ENCODE peak calls at places on chromosomes 5 and 9, in nine cellular contexts. T is A549, B is SJSA1, N is aorta, M is fibroblast of lung, E is heart left ventricle, F is neural progenitor cell, A is right cardiac atrium, K is K562. O is an unnamed sample.

GRCh38 chr5:15587941-15588340 is 88.0 kb downstream of the FBXL7 start:
- DNase-seq in T (no peak), B (no peak), N (no peak), M (peak; percentile 34), E (no peak), F (no peak), A (no peak), K (no peak), O (no peak)

GRCh38 chr5:137470921-137471220 is 28.3 kb downstream of the SPOCK1 start:
- DNase-seq in T (no peak), B (no peak), N (no peak), M (no peak), E (no peak), F (no peak), A (no peak), K (no peak), O (no peak)

GRCh38 chr9:36132081-36132480 is 4.5 kb upstream of the GLIPR2 start:
- DNase-seq in T (no peak), B (no peak), N (no peak), M (peak; percentile 59), E (no peak), F (no peak), A (no peak), K (no peak), O (no peak)

GRCh38 chr5:67196537-67197059 is at the start of gene CD180:
- DNase-seq in T (no peak), B (no peak), N (no peak), M (peak; percentile 36), E (no peak), F (no peak), A (peak; percentile 48), K (no peak), O (no peak)

GRCh38 chr5:36661446-36662220 is 55.2 kb downstream of the SLC1A3 start:
- DNase-seq in T (no peak), B (no peak), N (no peak), M (peak; percentile 53), E (no peak), F (no peak), A (no peak), K (no peak), O (no peak)

GRCh38 chr5:135324897-135325650 is 74.0 kb downstream of the MACROH2A1 start:
- DNase-seq in T (no peak), B (no peak), N (peak; percentile 47), M (no peak), E (no peak), F (no peak), A (no peak), K (no peak), O (no peak)

GRCh38 chr5:123476696-123477095 is 35.3 kb upstream of the CSNK1G3 start:
- DNase-seq in T (no peak), B (no peak), N (no peak), M (no peak), E (no peak), F (no peak), A (no peak), K (no peak), O (no peak)

GRCh38 chr5:133373121-133373870 is 239.0 kb downstream of the FSTL4 start:
- DNase-seq in T (peak; percentile 12), B (no peak), N (no peak), M (peak; percentile 5), E (no peak), F (no peak), A (no peak), K (no peak), O (no peak)

GRCh38 chr5:170552486-170553122 is 48.8 kb downstream of the KCNIP1 start:
- DNase-seq in T (no peak), B (peak; percentile 88), N (peak; percentile 79), M (peak; percentile 95), E (peak; percentile 85), F (peak; percentile 53), A (peak; percentile 83), K (no peak), O (peak; percentile 63)

GRCh38 chr5:43348207-43348606 is 35.0 kb upstream of the HMGCS1 start:
- DNase-seq in T (no peak), B (no peak), N (no peak), M (no peak), E (no peak), F (no peak), A (no peak), K (no peak), O (no peak)

GRCh38 chr5:92885950-92886349 is 695.1 kb downstream of the NR2F1-AS1 start:
- DNase-seq in T (no peak), B (no peak), N (no peak), M (no peak), E (no peak), F (peak; percentile 75), A (no peak), K (no peak), O (no peak)

GRCh38 chr5:123206618-123207320 is 117.7 kb downstream of the PRDM6 start:
- DNase-seq in T (no peak), B (no peak), N (no peak), M (peak; percentile 65), E (no peak), F (no peak), A (no peak), K (no peak), O (no peak)

GRCh38 chr9:34809504-34810186 is 99.7 kb upstream of the CCL21 start:
- DNase-seq in T (no peak), B (no peak), N (no peak), M (peak; percentile 11), E (peak; percentile 22), F (peak; percentile 75), A (peak; percentile 36), K (peak; percentile 17), O (peak; percentile 1)

GRCh38 chr9:35903049-35903448 is 3.0 kb upstream of the HRCT1 start:
- DNase-seq in T (peak; percentile 74), B (no peak), N (no peak), M (peak; percentile 54), E (peak; percentile 44), F (peak; percentile 67), A (no peak), K (peak; percentile 51), O (peak; percentile 65)

GRCh38 chr5:146564036-146564762 is 48.2 kb upstream of the GPR151 start:
- DNase-seq in T (no peak), B (no peak), N (no peak), M (peak; percentile 18), E (no peak), F (no peak), A (no peak), K (no peak), O (no peak)

GRCh38 chr5:65070026-65070425 is 301.3 kb downstream of the CWC27 start:
- DNase-seq in T (no peak), B (no peak), N (no peak), M (no peak), E (no peak), F (no peak), A (no peak), K (no peak), O (no peak)

GRCh38 chr9:36924071-36924470 is 110.0 kb downstream of the PAX5 start:
- DNase-seq in T (peak; percentile 98), B (peak; percentile 56), N (no peak), M (peak; percentile 92), E (no peak), F (no peak), A (no peak), K (no peak), O (peak; percentile 89)

GRCh38 chr5:24905123-24905522 is 260.3 kb upstream of the CDH10 start:
- DNase-seq in T (no peak), B (no peak), N (no peak), M (peak; percentile 17), E (no peak), F (no peak), A (no peak), K (no peak), O (peak; percentile 23)

GRCh38 chr9:89438194-89438593 is 59.7 kb downstream of the SEMA4D start:
- DNase-seq in T (no peak), B (no peak), N (no peak), M (no peak), E (no peak), F (no peak), A (no peak), K (no peak), O (no peak)
- H3K4me1 ChIP-seq in T (peaks cover 9% of the 10 kb centered on the region), B (peaks cover 37% of the 10 kb centered on the region), N (no peaks in the 10 kb centered on the region), M (no peaks in the 10 kb centered on the region), E (peaks cover 1% of the 10 kb centered on the region), F (peaks cover 27% of the 10 kb centered on the region), A (peaks cover 4% of the 10 kb centered on the region), K (no peaks in the 10 kb centered on the region), O (no peaks in the 10 kb centered on the region)

GRCh38 chr5:78899922-78900362 is 85.2 kb downstream of the ARSB start:
- DNase-seq in T (peak; percentile 11), B (peak; percentile 42), N (no peak), M (peak; percentile 55), E (no peak), F (peak; percentile 78), A (no peak), K (peak; percentile 66), O (peak; percentile 76)
- H3K9me3 ChIP-seq in T (no peaks in the 10 kb centered on the region), B (no peaks in the 10 kb centered on the region), N (peaks cover 2% of the 10 kb centered on the region), M (no peaks in the 10 kb centered on the region), E (no peaks in the 10 kb centered on the region), F (no peaks in the 10 kb centered on the region), A (no peaks in the 10 kb centered on the region), K (no peaks in the 10 kb centered on the region), O (no peaks in the 10 kb centered on the region)

GRCh38 chr5:119332978-119333401 is 22.8 kb upstream of the TNFAIP8 start:
- DNase-seq in T (no peak), B (no peak), N (no peak), M (no peak), E (no peak), F (no peak), A (no peak), K (no peak), O (no peak)

GRCh38 chr5:119331566-119332095 is 24.2 kb upstream of the TNFAIP8 start:
- DNase-seq in T (no peak), B (no peak), N (no peak), M (no peak), E (no peak), F (no peak), A (no peak), K (no peak), O (no peak)

GRCh38 chr5:119335261-119335677 is 20.6 kb upstream of the TNFAIP8 start:
- DNase-seq in T (no peak), B (no peak), N (no peak), M (no peak), E (no peak), F (no peak), A (no peak), K (no peak), O (no peak)

GRCh38 chr5:119336262-119336661 is 19.6 kb upstream of the TNFAIP8 start:
- DNase-seq in T (no peak), B (no peak), N (no peak), M (no peak), E (no peak), F (no peak), A (no peak), K (no peak), O (no peak)

DNA sequence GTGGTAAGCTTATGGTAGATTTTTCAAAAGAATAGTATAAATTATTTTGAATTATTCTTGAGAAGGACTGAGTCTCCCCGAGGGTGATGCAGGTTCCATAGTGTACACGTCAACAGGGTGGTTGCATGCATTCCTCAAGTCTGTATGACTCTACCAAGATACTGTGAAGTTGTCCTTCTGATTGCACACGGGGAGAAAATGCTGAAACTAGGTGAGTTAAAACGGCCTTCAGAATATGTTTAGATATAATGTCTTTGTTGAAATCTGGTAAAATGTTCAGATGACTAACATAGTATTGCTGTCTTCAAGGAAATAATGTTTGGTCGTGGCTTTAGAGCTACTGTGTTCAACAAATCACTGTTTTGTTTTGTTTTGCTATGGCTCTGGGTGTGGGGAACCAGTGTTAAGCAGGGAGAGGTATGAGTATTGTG is 22.4 kb upstream of the TNFAIP8 start:
- DNase-seq in T (no peak), B (peak; percentile 53), N (no peak), M (no peak), E (no peak), F (no peak), A (no peak), K (no peak), O (no peak)
- H3K4me3 ChIP-seq in T (no peak overlapping the region), B (no peak overlapping the region), N (no peak overlapping the region), M (no peak overlapping the region), E (no peak overlapping the region), F (no peak overlapping the region), A (no peak overlapping the region), K (no peak overlapping the region), O (no peak overlapping the region)

GRCh38 chr9:77016111-77016525 is 3.3 kb upstream of the FOXB2 start:
- DNase-seq in T (no peak), B (no peak), N (no peak), M (no peak), E (no peak), F (peak; percentile 71), A (no peak), K (no peak), O (no peak)
- H3K4me1 ChIP-seq in T (peaks cover 46% of the 10 kb centered on the region), B (no peaks in the 10 kb centered on the region), N (no peaks in the 10 kb centered on the region), M (no peaks in the 10 kb centered on the region), E (peaks cover 70% of the 10 kb centered on the region), F (peaks cover 38% of the 10 kb centered on the region), A (peaks cover 2% of the 10 kb centered on the region), K (no peaks in the 10 kb centered on the region), O (peaks cover 13% of the 10 kb centered on the region)

O was measured in A673.